ENCODE peak calls at places on chromosomes 16 and 17, in nine cellular contexts. One of them, this sample, is unnamed.

GRCh38 chr16:27951752-27952151 is 111.8 kb downstream of the GSG1L start:
- DNase-seq in choroid plexus epithelial cell: no peak
- DNase-seq in NCI-H446 treated with DMSO at 0.1 percent for 48 hours: no peak
- DNase-seq in lung: no peak
- DNase-seq in myocyte: no peak
- DNase-seq in stimulated activated CD8-positive, alpha-beta memory T cell treated with anti-CD3 and anti-CD28 coated beads, Interleukin-4, amount 100 ng/mL, for 1 hour: no peak
- DNase-seq in SHP77: no peak
- DNase-seq in kidney: no peak
- DNase-seq in cardiac muscle cell: peak; percentile 11
- DNase-seq in this sample: no peak

GRCh38 chr16:1668612-1669319 is 9.3 kb upstream of the JPT2 start:
- DNase-seq in kidney: peak; percentile 65
- DNase-seq in stimulated activated CD8-positive, alpha-beta memory T cell treated with anti-CD3 and anti-CD28 coated beads, Interleukin-4, amount 100 ng/mL, for 1 hour: no peak
- DNase-seq in NCI-H446 treated with DMSO at 0.1 percent for 48 hours: no peak
- DNase-seq in myocyte: no peak
- DNase-seq in choroid plexus epithelial cell: no peak
- DNase-seq in SHP77: no peak
- DNase-seq in cardiac muscle cell: no peak
- DNase-seq in lung: no peak
- DNase-seq in this sample: no peak

GRCh38 chr16:49560018-49560830 is 186.6 kb downstream of the C16orf78 start:
- DNase-seq in choroid plexus epithelial cell: no peak
- DNase-seq in NCI-H446 treated with DMSO at 0.1 percent for 48 hours: no peak
- DNase-seq in lung: no peak
- DNase-seq in stimulated activated CD8-positive, alpha-beta memory T cell treated with anti-CD3 and anti-CD28 coated beads, Interleukin-4, amount 100 ng/mL, for 1 hour: no peak
- DNase-seq in SHP77: no peak
- DNase-seq in myocyte: peak; percentile 32
- DNase-seq in cardiac muscle cell: peak; percentile 87
- DNase-seq in kidney: no peak
- DNase-seq in this sample: no peak

GRCh38 chr17:75289832-75290337 is 652 bp upstream of the SLC25A19 start:
- DNase-seq in cardiac muscle cell: peak; percentile 68
- DNase-seq in NCI-H446 treated with DMSO at 0.1 percent for 48 hours: no peak
- DNase-seq in stimulated activated CD8-positive, alpha-beta memory T cell treated with anti-CD3 and anti-CD28 coated beads, Interleukin-4, amount 100 ng/mL, for 1 hour: peak; percentile 22
- DNase-seq in lung: no peak
- DNase-seq in choroid plexus epithelial cell: peak; percentile 73
- DNase-seq in myocyte: peak; percentile 65
- DNase-seq in SHP77: peak; percentile 67
- DNase-seq in kidney: no peak
- DNase-seq in this sample: no peak

GRCh38 chr17:17361543-17362511 is 58.7 kb downstream of the NT5M start:
- DNase-seq in NCI-H446 treated with DMSO at 0.1 percent for 48 hours: peak; percentile 15
- DNase-seq in kidney: peak; percentile 37
- DNase-seq in lung: no peak
- DNase-seq in myocyte: no peak
- DNase-seq in cardiac muscle cell: peak; percentile 37
- DNase-seq in stimulated activated CD8-positive, alpha-beta memory T cell treated with anti-CD3 and anti-CD28 coated beads, Interleukin-4, amount 100 ng/mL, for 1 hour: no peak
- DNase-seq in SHP77: peak; percentile 57
- DNase-seq in choroid plexus epithelial cell: no peak
- DNase-seq in this sample: no peak

GRCh38 chr16:27920391-27920891 is 143.1 kb downstream of the GSG1L start:
- DNase-seq in cardiac muscle cell: peak; percentile 6
- DNase-seq in choroid plexus epithelial cell: peak; percentile 17
- DNase-seq in kidney: no peak
- DNase-seq in stimulated activated CD8-positive, alpha-beta memory T cell treated with anti-CD3 and anti-CD28 coated beads, Interleukin-4, amount 100 ng/mL, for 1 hour: no peak
- DNase-seq in lung: no peak
- DNase-seq in SHP77: peak; percentile 44
- DNase-seq in myocyte: no peak
- DNase-seq in NCI-H446 treated with DMSO at 0.1 percent for 48 hours: no peak
- DNase-seq in this sample: peak; percentile 67

GRCh38 chr16:4659363-4660353 is 33.7 kb upstream of the NUDT16L1 start:
- DNase-seq in lung: no peak
- DNase-seq in choroid plexus epithelial cell: no peak
- DNase-seq in NCI-H446 treated with DMSO at 0.1 percent for 48 hours: no peak
- DNase-seq in myocyte: no peak
- DNase-seq in stimulated activated CD8-positive, alpha-beta memory T cell treated with anti-CD3 and anti-CD28 coated beads, Interleukin-4, amount 100 ng/mL, for 1 hour: no peak
- DNase-seq in SHP77: no peak
- DNase-seq in kidney: no peak
- DNase-seq in cardiac muscle cell: no peak
- DNase-seq in this sample: no peak

GRCh38 chr17:7318121-7318860 is 3.1 kb upstream of the GPS2 start:
- DNase-seq in NCI-H446 treated with DMSO at 0.1 percent for 48 hours: no peak
- DNase-seq in SHP77: no peak
- DNase-seq in kidney: no peak
- DNase-seq in choroid plexus epithelial cell: no peak
- DNase-seq in myocyte: no peak
- DNase-seq in stimulated activated CD8-positive, alpha-beta memory T cell treated with anti-CD3 and anti-CD28 coated beads, Interleukin-4, amount 100 ng/mL, for 1 hour: no peak
- DNase-seq in lung: no peak
- DNase-seq in cardiac muscle cell: no peak
- DNase-seq in this sample: no peak